ENCODE peak calls at places on chromosomes 11 and 22, in five cellular contexts. Q, T, I, U and L are unnamed samples.

GRCh38 chr11:58905716-58906547 is 33.4 kb upstream of the GLYATL1 start:
- DNase-seq in Q (no peak), T (peak; percentile 89), I (peak; percentile 79), U (no peak), L (no peak)

GRCh38 chr22:31241200-31241599 is 29.1 kb downstream of the LIMK2 start:
- DNase-seq in Q (peak; percentile 36), T (no peak), I (peak; percentile 29), U (no peak), L (no peak)

GRCh38 chr22:44940121-44940520 is 69.7 kb downstream of the PHF21B start:
- DNase-seq in Q (no peak), T (no peak), I (no peak), U (no peak), L (no peak)

GRCh38 chr11:101870510-101870909 is 44.3 kb upstream of the CEP126 start:
- DNase-seq in Q (peak; percentile 9), T (no peak), I (peak; percentile 88), U (no peak), L (no peak)

GRCh38 chr11:36196476-36197099 is 92.6 kb downstream of the COMMD9 start:
- DNase-seq in Q (no peak), T (no peak), I (no peak), U (no peak), L (no peak)

GRCh38 chr11:11146830-11147229 is 206.2 kb downstream of the CSNK2A3 start:
- DNase-seq in Q (no peak), T (no peak), I (no peak), U (no peak), L (no peak)

GRCh38 chr11:84247931-84248330 is 961.8 kb upstream of the CCDC90B start:
- DNase-seq in Q (no peak), T (no peak), I (no peak), U (no peak), L (no peak)

GRCh38 chr11:14132312-14132711 is 169.8 kb downstream of the SPON1 start:
- DNase-seq in Q (peak; percentile 8), T (no peak), I (no peak), U (no peak), L (no peak)

GRCh38 chr11:76266269-76266668 is 60.0 kb upstream of the WNT11 start:
- DNase-seq in Q (peak; percentile 71), T (no peak), I (peak; percentile 82), U (no peak), L (no peak)

GRCh38 chr11:109984634-109985289 is 108.4 kb upstream of the ZC3H12C start:
- DNase-seq in Q (no peak), T (no peak), I (no peak), U (peak; percentile 48), L (no peak)

GRCh38 chr22:23784215-23784732 is 2.5 kb upstream of the SMARCB1 start:
- DNase-seq in Q (peak; percentile 83), T (no peak), I (no peak), U (no peak), L (no peak)

GRCh38 chr11:40190294-40190693 is 1269.2 kb downstream of the LRRC4C start:
- DNase-seq in Q (no peak), T (no peak), I (no peak), U (no peak), L (no peak)

GRCh38 chr22:44557064-44557748 is 59.2 kb upstream of the RTL6 start:
- DNase-seq in Q (no peak), T (no peak), I (no peak), U (no peak), L (no peak)

GRCh38 chr11:68776442-68777235 is 25.3 kb upstream of the TESMIN start:
- DNase-seq in Q (no peak), T (no peak), I (peak; percentile 2), U (no peak), L (no peak)

GRCh38 chr22:37569009-37569920 is 9.0 kb downstream of the CDC42EP1 start:
- DNase-seq in Q (no peak), T (no peak), I (no peak), U (no peak), L (no peak)